ENCODE peak calls at places on chromosomes 11 and 22, in six cellular contexts. I, T, H, D, J and F are unnamed samples.

GRCh38 chr11:27277843-27278242 is 85.2 kb downstream of the CCDC34 start:
- DNase-seq in I (no peak), T (no peak), H (no peak), D (no peak), J (no peak), F (no peak)

GRCh38 chr22:21764038-21764804 is 28.6 kb upstream of the YPEL1 start:
- DNase-seq in I (no peak), T (no peak), H (no peak), D (no peak), J (no peak), F (no peak)

GRCh38 chr22:35835998-35836691 is 118.5 kb downstream of the APOL5 start:
- DNase-seq in I (peak; percentile 90), T (peak; percentile 92), H (no peak), D (peak; percentile 79), J (no peak), F (peak; percentile 92)

GRCh38 chr22:26079009-26079408 is 90.3 kb upstream of the SEZ6L start:
- DNase-seq in I (no peak), T (no peak), H (no peak), D (no peak), J (no peak), F (peak; percentile 5)

GRCh38 chr11:17770048-17770652 is 35.6 kb downstream of the KCNC1 start:
- DNase-seq in I (no peak), T (no peak), H (no peak), D (peak; percentile 64), J (no peak), F (no peak)

GRCh38 chr22:41902932-41903421 is 11.9 kb downstream of the SHISA8 start:
- DNase-seq in I (no peak), T (no peak), H (no peak), D (no peak), J (no peak), F (no peak)

GRCh38 chr11:60847906-60848305 is 6.0 kb downstream of the CCDC86 start:
- DNase-seq in I (no peak), T (no peak), H (no peak), D (no peak), J (no peak), F (no peak)

GRCh38 chr22:47547239-47547661 is 784.8 kb downstream of the TBC1D22A start:
- DNase-seq in I (no peak), T (no peak), H (no peak), D (no peak), J (no peak), F (no peak)

GRCh38 chr11:1226981-1227550 is 4.2 kb downstream of the MUC5B start:
- DNase-seq in I (peak; percentile 4), T (no peak), H (no peak), D (no peak), J (no peak), F (no peak)

GRCh38 chr11:92316410-92316809 is 91.8 kb downstream of the FAT3 start:
- DNase-seq in I (no peak), T (no peak), H (no peak), D (no peak), J (no peak), F (no peak)

GRCh38 chr22:40044870-40045834 is 50.4 kb downstream of the FAM83F start:
- DNase-seq in I (no peak), T (peak; percentile 29), H (no peak), D (no peak), J (no peak), F (no peak)

GRCh38 chr22:45200230-45200629 is 36.5 kb downstream of the NUP50 start:
- DNase-seq in I (no peak), T (no peak), H (no peak), D (no peak), J (no peak), F (no peak)

GRCh38 chr11:9169595-9170295 is 78.3 kb upstream of the SCUBE2 start:
- DNase-seq in I (no peak), T (peak; percentile 50), H (no peak), D (no peak), J (no peak), F (peak; percentile 9)

GRCh38 chr22:26494506-26494905 is 10.8 kb downstream of the SRRD start:
- DNase-seq in I (no peak), T (no peak), H (no peak), D (no peak), J (no peak), F (no peak)

GRCh38 chr11:14342906-14343305 is 16.1 kb downstream of the RRAS2 start:
- DNase-seq in I (peak; percentile 71), T (peak; percentile 52), H (no peak), D (no peak), J (no peak), F (peak; percentile 93)

GRCh38 chr11:126282361-126282741 is 542 bp upstream of the TIRAP start:
- DNase-seq in I (peak; percentile 44), T (peak; percentile 36), H (peak; percentile 53), D (peak; percentile 16), J (no peak), F (peak; percentile 43)

GRCh38 chr11:123186291-123186690 is 8.8 kb downstream of the CLMP start:
- DNase-seq in I (no peak), T (peak; percentile 55), H (no peak), D (no peak), J (no peak), F (peak; percentile 46)

GRCh38 chr11:67445515-67445914 is 2.2 kb upstream of the CORO1B start:
- DNase-seq in I (no peak), T (no peak), H (no peak), D (no peak), J (no peak), F (no peak)

GRCh38 chr11:45739866-45740265 is 65.1 kb upstream of the SLC35C1 start:
- DNase-seq in I (no peak), T (peak; percentile 12), H (no peak), D (no peak), J (no peak), F (no peak)

GRCh38 chr11:95456704-95457491 is 225.9 kb upstream of the SESN3 start:
- DNase-seq in I (peak; percentile 82), T (no peak), H (no peak), D (no peak), J (no peak), F (no peak)

GRCh38 chr22:39471421-39472141 is 14.8 kb downstream of the MGAT3 start:
- DNase-seq in I (peak; percentile 77), T (peak; percentile 79), H (no peak), D (no peak), J (no peak), F (no peak)

GRCh38 chr11:26493616-26494015 is 78.4 kb downstream of the MUC15 start:
- DNase-seq in I (no peak), T (no peak), H (no peak), D (no peak), J (no peak), F (no peak)